ENCODE peak calls at places on chromosomes 6 and 20, in four cellular contexts. L is PC-3, H is HCT116, A is OCI-LY7. O is an unnamed sample.

GRCh38 chr6:42978793-42979522 is at the start of gene PEX6:
- DNase-seq in L (peak; percentile 89), H (peak; percentile 70), A (peak; percentile 96), O (peak; percentile 98)

GRCh38 chr6:26016326-26017275 is 54.0 kb downstream of the TRIM38 start:
- DNase-seq in L (no peak), H (no peak), A (no peak), O (no peak)

GRCh38 chr6:44076366-44077200 is 50.7 kb downstream of the MRPL14 start:
- DNase-seq in L (no peak), H (no peak), A (peak; percentile 64), O (peak; percentile 57)

GRCh38 chr6:712805-713204 is 19.9 kb upstream of the EXOC2 start:
- DNase-seq in L (no peak), H (no peak), A (no peak), O (no peak)

GRCh38 chr6:43264599-43264998 is 21.3 kb downstream of the TTBK1 start:
- DNase-seq in L (no peak), H (no peak), A (no peak), O (no peak)

GRCh38 chr6:135812085-135812526 is 39.4 kb upstream of the PDE7B start:
- DNase-seq in L (peak; percentile 46), H (no peak), A (no peak), O (no peak)

GRCh38 chr6:37222125-37222967 is 35.2 kb upstream of the TBC1D22B start:
- DNase-seq in L (peak; percentile 95), H (peak; percentile 89), A (peak; percentile 79), O (peak; percentile 92)

GRCh38 chr6:15283986-15284361 is 38.1 kb downstream of the JARID2 start:
- DNase-seq in L (no peak), H (no peak), A (no peak), O (no peak)

GRCh38 chr6:79170915-79171314 is 63.6 kb downstream of the HMGN3 start:
- DNase-seq in L (peak; percentile 76), H (no peak), A (no peak), O (no peak)

GRCh38 chr6:108453601-108454157 is 107.0 kb upstream of the FOXO3 start:
- DNase-seq in L (no peak), H (no peak), A (peak; percentile 5), O (no peak)

GRCh38 chr6:101268541-101268940 is 125.0 kb upstream of the GRIK2 start:
- DNase-seq in L (no peak), H (no peak), A (no peak), O (no peak)

GRCh38 chr6:38776515-38776914 is 61.4 kb downstream of the DNAH8 start:
- DNase-seq in L (peak; percentile 68), H (no peak), A (no peak), O (no peak)

GRCh38 chr6:161366301-161366953 is 92.6 kb upstream of the AGPAT4 start:
- DNase-seq in L (no peak), H (no peak), A (no peak), O (no peak)

GRCh38 chr20:24943731-24944130 is 5.3 kb upstream of the CST7 start:
- DNase-seq in L (no peak), H (no peak), A (no peak), O (no peak)

GRCh38 chr6:159688977-159689376 is 4.1 kb downstream of the SOD2 start:
- DNase-seq in L (no peak), H (no peak), A (no peak), O (no peak)

GRCh38 chr6:159691133-159691962 is 1.7 kb downstream of the SOD2 start:
- DNase-seq in L (peak; percentile 78), H (peak; percentile 55), A (peak; percentile 75), O (peak; percentile 59)

GRCh38 chr6:159683722-159684304 is 9.2 kb downstream of the SOD2 start:
- DNase-seq in L (no peak), H (no peak), A (no peak), O (no peak)

GRCh38 chr6:159682265-159682664 is 10.8 kb downstream of the SOD2 start:
- DNase-seq in L (no peak), H (no peak), A (no peak), O (no peak)

GRCh38 chr6:159686697-159687096 is 6.3 kb downstream of the SOD2 start:
- DNase-seq in L (no peak), H (no peak), A (no peak), O (no peak)
- H3K4me1 ChIP-seq in L (peaks cover 4% of the 10 kb centered on the region), H (peaks cover 9% of the 10 kb centered on the region), A (peaks cover 10% of the 10 kb centered on the region), O (peaks cover 3% of the 10 kb centered on the region)

DNA sequence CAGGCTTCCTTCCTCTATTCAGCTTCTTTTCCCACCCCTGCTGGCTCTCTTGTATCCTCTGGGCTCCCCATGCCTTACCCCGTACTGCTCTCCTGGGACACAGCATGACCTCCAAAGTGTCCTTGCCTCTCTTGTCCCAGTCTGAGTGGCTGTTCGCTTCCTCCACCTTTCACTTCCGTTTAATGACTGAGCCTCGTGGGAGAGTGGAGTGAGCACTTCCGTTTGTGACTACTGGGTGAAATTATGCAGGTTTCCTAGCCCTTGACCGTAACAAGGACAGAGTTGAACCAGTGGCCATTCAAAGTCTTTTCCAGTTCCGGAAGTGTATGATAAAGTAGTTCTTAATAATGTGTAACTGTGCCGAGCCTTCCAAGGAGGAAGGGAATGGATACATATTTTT is 109.2 kb downstream of the ARID1B start:
- DNase-seq in L (no peak), H (no peak), A (peak; percentile 60), O (no peak)
- H3K4me1 ChIP-seq in L (peaks cover 6% of the 10 kb centered on the region), H (no peaks in the 10 kb centered on the region), A (peaks cover 54% of the 10 kb centered on the region), O (peaks cover 23% of the 10 kb centered on the region)

GRCh38 chr6:90222008-90222407 is 74.6 kb downstream of the BACH2 start:
- DNase-seq in L (no peak), H (no peak), A (no peak), O (no peak)
- H3K4me1 ChIP-seq in L (peaks cover 50% of the 10 kb centered on the region), H (peaks cover 67% of the 10 kb centered on the region), A (peaks cover 60% of the 10 kb centered on the region), O (peaks cover 24% of the 10 kb centered on the region)

GRCh38 chr6:40723967-40724366 is 136.8 kb upstream of the LRFN2 start:
- DNase-seq in L (no peak), H (no peak), A (no peak), O (no peak)

GRCh38 chr6:40720375-40720748 is 133.2 kb upstream of the LRFN2 start:
- DNase-seq in L (no peak), H (no peak), A (no peak), O (no peak)

GRCh38 chr6:40721252-40721936 is 134.2 kb upstream of the LRFN2 start:
- DNase-seq in L (no peak), H (no peak), A (no peak), O (no peak)

GRCh38 chr6:40722081-40722480 is 134.9 kb upstream of the LRFN2 start:
- DNase-seq in L (no peak), H (no peak), A (no peak), O (no peak)

GRCh38 chr6:40722553-40723258 is 135.5 kb upstream of the LRFN2 start:
- DNase-seq in L (no peak), H (no peak), A (no peak), O (no peak)
- H3K4me1 ChIP-seq in L (no peaks in the 10 kb centered on the region), H (no peaks in the 10 kb centered on the region), A (peaks cover 31% of the 10 kb centered on the region), O (no peaks in the 10 kb centered on the region)

GRCh38 chr20:23083553-23084220 is 2.4 kb downstream of the CD93 start:
- DNase-seq in L (no peak), H (no peak), A (no peak), O (no peak)
- H3K4me1 ChIP-seq in L (no peaks in the 10 kb centered on the region), H (no peaks in the 10 kb centered on the region), A (no peaks in the 10 kb centered on the region), O (no peaks in the 10 kb centered on the region)

DNA sequence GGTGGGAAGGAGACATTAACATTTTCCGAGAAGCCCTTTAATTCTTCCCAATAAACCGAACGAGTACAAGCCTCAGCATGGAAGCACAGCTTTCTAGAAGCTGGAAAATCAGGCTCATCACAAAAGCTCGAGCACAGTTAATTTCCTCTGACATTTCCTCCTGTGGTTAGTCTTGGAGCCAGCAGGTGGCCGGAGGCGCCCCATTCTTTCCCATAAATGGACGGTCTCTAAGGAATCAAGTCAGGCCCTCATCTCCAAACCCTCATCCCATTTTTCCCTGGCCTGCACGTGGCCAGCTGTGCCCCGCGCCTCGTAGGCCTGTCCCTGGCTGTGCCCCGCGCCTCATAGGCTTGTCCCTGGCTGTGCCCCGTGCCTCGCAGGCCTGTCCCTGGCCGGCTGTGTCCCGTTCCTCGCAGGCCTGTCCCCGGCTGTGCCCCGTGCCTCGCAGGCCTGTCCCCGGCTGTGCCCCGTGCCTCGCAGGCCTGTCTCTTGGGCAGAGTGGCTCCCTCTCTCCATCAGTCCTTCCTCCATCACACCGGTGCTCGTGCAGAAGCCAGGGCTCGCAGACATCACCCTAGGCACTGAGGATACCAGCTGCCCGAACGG is 19.7 kb upstream of the NTSR1 start:
- DNase-seq in L (no peak), H (no peak), A (no peak), O (no peak)
- H3K4me1 ChIP-seq in L (peaks cover 13% of the 10 kb centered on the region), H (peaks cover 24% of the 10 kb centered on the region), A (no peaks in the 10 kb centered on the region), O (no peaks in the 10 kb centered on the region)

GRCh38 chr20:32473231-32474008 is 111.7 kb downstream of the NOL4L start:
- DNase-seq in L (no peak), H (no peak), A (no peak), O (no peak)
- H3K4me1 ChIP-seq in L (peaks cover 22% of the 10 kb centered on the region), H (peaks cover 9% of the 10 kb centered on the region), A (no peaks in the 10 kb centered on the region), O (peaks cover 19% of the 10 kb centered on the region)

DNA sequence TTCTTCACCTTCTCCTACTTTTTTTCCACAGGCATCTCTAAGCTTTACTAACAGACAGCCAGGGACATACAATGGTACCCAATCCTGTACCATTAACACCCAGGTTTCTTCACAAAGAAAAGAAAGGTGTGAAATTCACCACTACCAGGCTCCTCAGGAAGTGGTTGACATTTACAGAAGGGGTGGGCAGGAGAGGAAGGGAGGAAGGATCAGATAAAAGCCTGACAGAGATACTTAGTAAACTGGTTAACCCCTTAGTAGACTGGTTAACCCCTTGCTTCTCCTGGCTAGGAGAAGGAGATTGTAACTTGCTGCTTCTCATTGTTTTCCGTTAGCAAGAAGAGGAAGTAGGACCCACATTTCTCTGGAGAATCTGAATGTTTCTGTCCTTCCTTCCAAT is 7.2 kb downstream of the SAMD3 start:
- DNase-seq in L (no peak), H (no peak), A (no peak), O (no peak)
- H3K4me1 ChIP-seq in L (no peaks in the 10 kb centered on the region), H (no peaks in the 10 kb centered on the region), A (no peaks in the 10 kb centered on the region), O (no peaks in the 10 kb centered on the region)

DNA sequence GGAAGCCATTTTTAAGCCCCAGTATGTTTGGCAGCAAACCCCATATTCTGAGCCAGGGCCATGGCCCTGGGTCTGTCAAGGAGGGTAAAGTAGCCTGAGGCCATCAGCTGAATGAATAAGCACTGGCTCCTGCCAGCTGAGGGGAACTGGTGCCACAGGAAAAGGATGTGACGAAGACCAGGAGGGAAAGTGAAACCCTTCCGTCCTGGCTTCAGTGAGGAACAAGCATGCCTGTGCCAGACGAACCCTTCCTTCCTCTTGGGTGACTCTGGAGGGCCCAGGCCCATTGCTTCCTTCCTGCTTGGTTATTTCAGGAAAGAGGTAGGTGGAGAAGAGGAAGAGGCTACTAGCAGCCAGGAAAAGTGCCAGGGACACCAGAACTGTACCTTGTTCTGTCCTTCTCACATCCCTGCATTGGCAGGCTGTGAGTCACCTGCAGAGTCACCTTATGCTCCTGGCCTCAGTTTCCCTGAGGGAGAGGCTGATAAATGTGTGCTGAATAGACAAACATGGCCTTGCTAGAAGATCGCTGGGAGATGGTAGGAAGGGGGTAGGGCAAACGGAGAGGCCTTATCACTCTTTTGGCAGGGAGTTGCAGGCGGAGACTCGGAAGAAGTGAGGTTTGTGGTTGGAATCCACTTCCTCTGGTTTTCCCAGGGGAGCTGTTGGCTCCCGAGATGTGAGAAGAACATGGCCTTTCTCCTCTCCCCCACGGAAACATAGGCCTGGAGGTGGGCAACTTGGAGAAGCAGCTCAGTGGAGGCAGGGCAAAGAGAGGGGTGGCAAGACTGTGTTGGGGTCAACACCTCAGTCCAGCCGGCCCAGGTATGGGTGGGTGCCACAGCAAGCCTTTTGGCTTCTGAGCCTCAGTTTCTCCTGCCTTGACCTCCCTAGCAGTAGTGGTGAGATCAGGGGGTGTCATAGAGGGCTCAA is 37.4 kb downstream of the COX4I2 start:
- DNase-seq in L (peak; percentile 86), H (no peak), A (peak; percentile 72), O (no peak)
- H3K4me1 ChIP-seq in L (peaks cover 26% of the 10 kb centered on the region), H (peaks cover 95% of the 10 kb centered on the region), A (peaks cover 68% of the 10 kb centered on the region), O (peaks cover 20% of the 10 kb centered on the region)